ENCODE peak calls at places on chromosome 19, in five cellular contexts. A is H1, F is HCT116, R is SK-N-SH, Y is K562. L is an unnamed sample.

GRCh38 chr19:57769345-57770131 is at the start of gene ZNF586:
- DNase-seq in A (peak; percentile 89), F (peak; percentile 63), R (peak; percentile 87), Y (peak; percentile 95), L (peak; percentile 93)

GRCh38 chr19:58559275-58560006 is 1.0 kb upstream of the UBE2M start:
- DNase-seq in A (no peak), F (peak; percentile 90), R (peak; percentile 93), Y (peak; percentile 97), L (peak; percentile 96)

GRCh38 chr19:17538684-17539287 is 16.7 kb upstream of the COLGALT1 start:
- DNase-seq in A (no peak), F (no peak), R (no peak), Y (no peak), L (no peak)

GRCh38 chr19:5026706-5027273 is 57.9 kb downstream of the KDM4B start:
- DNase-seq in A (no peak), F (no peak), R (no peak), Y (no peak), L (no peak)

GRCh38 chr19:10927691-10928562 is 512 bp downstream of the YIPF2 start:
- DNase-seq in A (no peak), F (no peak), R (no peak), Y (peak; percentile 32), L (no peak)

GRCh38 chr19:7788933-7789323 is 25.9 kb downstream of the CLEC4M start:
- DNase-seq in A (no peak), F (no peak), R (no peak), Y (no peak), L (no peak)

GRCh38 chr19:54191671-54192453 is 754 bp downstream of the TSEN34 start:
- DNase-seq in A (no peak), F (no peak), R (no peak), Y (no peak), L (no peak)

GRCh38 chr19:7224205-7224833 is 69.9 kb downstream of the INSR start:
- DNase-seq in A (no peak), F (no peak), R (no peak), Y (no peak), L (no peak)

GRCh38 chr19:48419158-48419920 is 25.9 kb downstream of the GRIN2D start:
- DNase-seq in A (peak; percentile 49), F (no peak), R (peak; percentile 87), Y (peak; percentile 64), L (peak; percentile 60)

GRCh38 chr19:42155796-42156195 is 23.6 kb upstream of the POU2F2 start:
- DNase-seq in A (no peak), F (no peak), R (no peak), Y (no peak), L (no peak)

GRCh38 chr19:56839665-56840451 is 668 bp downstream of the PEG3 start:
- DNase-seq in A (no peak), F (no peak), R (peak; percentile 72), Y (no peak), L (no peak)

GRCh38 chr19:49614096-49614857 is 23.3 kb downstream of the PRR12 start:
- DNase-seq in A (no peak), F (no peak), R (no peak), Y (no peak), L (no peak)

GRCh38 chr19:43700368-43701015 is 15.4 kb upstream of the IRGC start:
- DNase-seq in A (no peak), F (no peak), R (no peak), Y (no peak), L (no peak)

GRCh38 chr19:7648265-7649014 is 11.5 kb downstream of the STXBP2 start:
- DNase-seq in A (no peak), F (no peak), R (no peak), Y (no peak), L (no peak)

DNA sequence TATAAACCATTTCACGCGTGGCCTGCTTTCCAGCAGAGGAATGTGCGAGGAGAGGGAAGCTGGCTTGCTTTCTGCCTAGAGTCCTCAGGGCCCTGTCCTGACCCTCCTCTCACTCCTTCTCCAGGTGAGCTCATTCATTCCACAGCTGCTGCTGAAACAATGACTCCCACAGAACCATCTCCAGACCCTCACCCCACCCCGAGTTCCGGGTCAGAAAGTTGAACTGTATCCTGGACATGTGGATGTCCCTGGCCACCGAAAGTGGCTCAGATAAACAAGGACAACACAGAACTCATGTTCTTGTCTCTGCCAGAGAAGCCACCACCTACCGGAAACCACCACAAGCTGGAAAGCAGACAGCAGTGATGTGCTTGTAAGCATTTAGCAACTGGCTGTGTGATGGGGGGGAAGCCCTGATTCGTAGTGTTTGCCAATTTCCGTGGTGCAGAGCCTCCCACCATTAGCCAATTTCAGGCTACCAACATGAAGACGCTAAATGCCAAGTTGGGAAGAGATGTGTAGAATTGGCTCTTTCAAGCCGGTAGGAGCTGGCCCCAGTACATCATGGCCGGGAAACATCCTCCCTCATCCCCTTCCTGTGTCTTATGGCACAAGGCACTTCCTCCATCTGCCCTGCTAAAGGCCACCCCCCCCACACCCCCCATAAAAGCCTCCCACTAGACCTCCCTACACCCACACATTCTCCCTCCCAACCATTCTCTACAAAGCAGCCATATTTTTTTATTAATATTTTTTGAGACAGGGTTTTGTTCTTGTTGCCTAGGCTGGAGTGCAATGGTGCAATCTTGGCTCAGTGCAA is 5.0 kb downstream of the SYCE2 start:
- DNase-seq in A (no peak), F (no peak), R (no peak), Y (no peak), L (peak; percentile 8)
- TF ChIP-seq JUND in A (no peak), F (no peak), R (no peak), Y (no peak), L (no peak)

GRCh38 chr19:39127812-39128510 is 2.4 kb downstream of the PAK4 start:
- DNase-seq in A (no peak), F (no peak), R (no peak), Y (no peak), L (no peak)
- TF ChIP-seq JUND in A (no peak), F (no peak), R (no peak), Y (no peak), L (no peak)

GRCh38 chr19:2331601-2332246 is 3.2 kb downstream of the SPPL2B start:
- DNase-seq in A (no peak), F (no peak), R (no peak), Y (no peak), L (no peak)
- TF ChIP-seq JUND in A (no peak), F (no peak), R (no peak), Y (no peak), L (no peak)

GRCh38 chr19:35585844-35586243 is at the start of gene PMIS2:
- DNase-seq in A (peak; percentile 13), F (no peak), R (peak; percentile 64), Y (peak; percentile 75), L (peak; percentile 26)
- TF ChIP-seq JUND in A (no peak), F (no peak), R (no peak), Y (no peak), L (no peak)

GRCh38 chr19:28292822-28293500 is 920.0 kb downstream of the UQCRFS1 start:
- DNase-seq in A (no peak), F (no peak), R (peak; percentile 11), Y (no peak), L (no peak)
- TF ChIP-seq JUND in A (no peak), F (no peak), R (no peak), Y (no peak), L (no peak)

GRCh38 chr19:3868770-3869456 is at the start of gene ZFR2:
- DNase-seq in A (no peak), F (peak; percentile 36), R (peak; percentile 86), Y (peak; percentile 36), L (no peak)
- TF ChIP-seq JUND in A (no peak), F (no peak), R (no peak), Y (no peak), L (no peak)

L was measured in T47D.